ENCODE peak calls at places on chromosomes 16 and 17, in four cellular contexts. Q is uterus, A is heart left ventricle, R is fibroblast of pulmonary artery. H is an unnamed sample.

GRCh38 chr17:64063766-64064224 is 43.4 kb upstream of the ICAM2 start:
- DNase-seq in R (peak; percentile 67), A (peak; percentile 80), Q (peak; percentile 62), H (no peak)

GRCh38 chr16:57485091-57485915 is 990 bp downstream of the DOK4 start:
- DNase-seq in Q (no peak), R (no peak), A (no peak), H (no peak)

GRCh38 chr16:88769617-88770458 is 15.2 kb downstream of the PIEZO1 start:
- DNase-seq in Q (no peak), R (no peak), A (no peak), H (no peak)

GRCh38 chr16:17372383-17372782 is 98.4 kb downstream of the XYLT1 start:
- DNase-seq in R (no peak), A (no peak), Q (no peak), H (no peak)

GRCh38 chr16:31453255-31454204 is 5.8 kb upstream of the ARMC5 start:
- DNase-seq in R (peak; percentile 65), A (no peak), Q (no peak), H (no peak)

GRCh38 chr17:75475144-75475835 is 18.9 kb downstream of the TMEM94 start:
- DNase-seq in R (no peak), Q (no peak), A (no peak), H (no peak)

GRCh38 chr16:105521-105920 is 27.5 kb downstream of the MPG start:
- DNase-seq in R (no peak), A (no peak), Q (no peak), H (no peak)

GRCh38 chr17:27929990-27930389 is 36.8 kb upstream of the LYRM9 start:
- DNase-seq in R (peak; percentile 11), Q (no peak), A (no peak), H (no peak)

GRCh38 chr17:3400008-3400407 is 1.8 kb upstream of the OR1E1 start:
- DNase-seq in R (peak; percentile 1), Q (no peak), A (no peak), H (no peak)

GRCh38 chr16:21222495-21223337 is 10.8 kb upstream of the ANKS4B start:
- DNase-seq in Q (no peak), A (no peak), R (no peak), H (no peak)

GRCh38 chr16:86809458-86809955 is 231.2 kb downstream of the FOXL1 start:
- DNase-seq in A (no peak), Q (no peak), R (peak; percentile 41), H (no peak)

GRCh38 chr17:32927724-32928526 is at the start of gene TMEM98:
- DNase-seq in R (peak; percentile 21), Q (peak; percentile 34), A (no peak), H (no peak)

GRCh38 chr17:50947844-50948514 is 81.8 kb upstream of the TOB1 start:
- DNase-seq in R (no peak), Q (peak; percentile 44), A (peak; percentile 80), H (no peak)

GRCh38 chr17:28065706-28066105 is 23.2 kb downstream of the NLK start:
- DNase-seq in A (no peak), R (peak; percentile 74), Q (no peak), H (no peak)

GRCh38 chr16:25155553-25156460 is 44.3 kb downstream of the LCMT1 start:
- DNase-seq in R (no peak), A (no peak), Q (no peak), H (no peak)

GRCh38 chr16:15976929-15977637 is 27.7 kb downstream of the ABCC1 start:
- DNase-seq in R (peak; percentile 91), Q (no peak), A (no peak), H (no peak)

GRCh38 chr17:50272246-50272645 is 2.0 kb upstream of the TMEM92 start:
- DNase-seq in A (no peak), R (no peak), Q (peak; percentile 45), H (no peak)

GRCh38 chr16:80994451-80994850 is 12.2 kb downstream of the CMC2 start:
- DNase-seq in Q (no peak), R (peak; percentile 43), A (no peak), H (no peak)

GRCh38 chr16:54342966-54343365 is 56.4 kb upstream of the IRX3 start:
- DNase-seq in Q (no peak), A (no peak), R (no peak), H (no peak)

GRCh38 chr16:69417537-69418199 is 6.8 kb upstream of the CYB5B start:
- DNase-seq in Q (no peak), R (peak; percentile 64), A (no peak), H (no peak)

GRCh38 chr16:21064203-21064602 is 86.4 kb downstream of the DNAH3 start:
- DNase-seq in Q (no peak), R (no peak), A (no peak), H (no peak)

GRCh38 chr16:75250809-75251279 is 580 bp downstream of the BCAR1 start:
- DNase-seq in Q (peak; percentile 35), A (peak; percentile 72), R (no peak), H (no peak)

GRCh38 chr17:82914375-82914774 is 74.6 kb upstream of the ZNF750 start:
- DNase-seq in R (no peak), A (no peak), Q (no peak), H (no peak)
- TF ChIP-seq CTCF in R (peak; percentile 34), A (peak; percentile 26), Q (peak; percentile 24), H (peak; percentile 39)

GRCh38 chr17:69228576-69228975 is at the start of gene ABCA10:
- DNase-seq in A (no peak), Q (no peak), R (peak; percentile 13), H (no peak)

GRCh38 chr17:69222707-69223106 is 5.9 kb downstream of the ABCA10 start:
- DNase-seq in Q (no peak), R (no peak), A (no peak), H (no peak)

GRCh38 chr17:69230939-69231338 is 2.3 kb upstream of the ABCA10 start:
- DNase-seq in A (no peak), Q (no peak), R (no peak), H (no peak)

GRCh38 chr17:69223809-69224208 is 4.8 kb downstream of the ABCA10 start:
- DNase-seq in R (peak; percentile 81), A (no peak), Q (no peak), H (no peak)

DNA sequence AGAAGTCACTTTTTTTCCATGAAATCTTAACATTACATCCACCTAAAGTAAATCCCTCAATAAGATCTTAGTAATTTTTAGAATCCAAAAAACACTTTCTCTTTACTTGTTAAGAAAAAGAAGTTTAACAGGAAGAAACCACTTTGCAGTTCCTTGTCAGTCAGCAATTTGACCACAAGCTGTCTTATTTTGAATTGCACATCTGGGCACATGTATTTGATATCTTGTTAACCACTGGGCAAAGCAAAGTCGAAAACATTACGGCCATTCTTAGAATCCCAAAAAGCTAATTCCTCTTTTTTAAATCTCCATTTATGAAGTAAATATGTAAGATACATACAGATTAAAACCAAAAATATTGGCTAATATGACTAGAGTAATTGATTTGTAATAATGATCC is 1.1 kb downstream of the ABCA10 start:
- DNase-seq in A (no peak), Q (no peak), R (no peak), H (no peak)
- H3K4me3 ChIP-seq in A (no peak overlapping the region), Q (no peak overlapping the region), R (no peak overlapping the region), H (no peak overlapping the region)

DNA sequence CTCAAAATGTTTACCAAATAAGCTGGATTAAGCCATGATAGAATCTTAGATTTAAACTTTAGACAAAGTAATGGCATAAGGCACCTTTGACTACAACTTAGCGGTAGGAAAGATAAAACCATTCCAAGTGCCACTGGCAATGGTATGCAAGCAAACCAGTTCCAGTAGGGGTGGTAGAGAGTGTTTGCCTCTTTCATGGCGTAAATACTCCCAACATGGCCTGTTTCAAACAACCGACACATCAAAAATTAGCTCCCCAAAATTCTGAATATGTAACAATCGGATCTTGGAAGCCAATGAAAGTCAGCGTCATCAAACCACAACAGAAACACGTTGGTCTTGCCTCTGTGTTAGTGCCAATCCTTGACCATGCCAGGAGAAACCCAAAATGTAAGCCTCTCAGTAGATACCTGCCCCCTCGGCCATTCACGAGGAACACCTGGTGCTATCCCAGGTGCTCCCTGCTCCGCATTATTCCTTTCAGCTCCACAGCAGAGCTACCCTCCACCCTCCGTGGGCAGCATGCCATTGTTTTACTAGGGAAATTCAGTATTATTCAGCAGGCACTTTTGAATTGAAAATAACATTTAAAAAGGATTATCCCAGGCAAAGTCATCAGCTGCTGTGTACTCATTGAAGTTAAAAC is 307.8 kb upstream of the CDH11 start:
- DNase-seq in A (no peak), R (no peak), Q (no peak), H (no peak)
- TF ChIP-seq CTCF in A (no peak), R (no peak), Q (no peak), H (no peak)

DNA sequence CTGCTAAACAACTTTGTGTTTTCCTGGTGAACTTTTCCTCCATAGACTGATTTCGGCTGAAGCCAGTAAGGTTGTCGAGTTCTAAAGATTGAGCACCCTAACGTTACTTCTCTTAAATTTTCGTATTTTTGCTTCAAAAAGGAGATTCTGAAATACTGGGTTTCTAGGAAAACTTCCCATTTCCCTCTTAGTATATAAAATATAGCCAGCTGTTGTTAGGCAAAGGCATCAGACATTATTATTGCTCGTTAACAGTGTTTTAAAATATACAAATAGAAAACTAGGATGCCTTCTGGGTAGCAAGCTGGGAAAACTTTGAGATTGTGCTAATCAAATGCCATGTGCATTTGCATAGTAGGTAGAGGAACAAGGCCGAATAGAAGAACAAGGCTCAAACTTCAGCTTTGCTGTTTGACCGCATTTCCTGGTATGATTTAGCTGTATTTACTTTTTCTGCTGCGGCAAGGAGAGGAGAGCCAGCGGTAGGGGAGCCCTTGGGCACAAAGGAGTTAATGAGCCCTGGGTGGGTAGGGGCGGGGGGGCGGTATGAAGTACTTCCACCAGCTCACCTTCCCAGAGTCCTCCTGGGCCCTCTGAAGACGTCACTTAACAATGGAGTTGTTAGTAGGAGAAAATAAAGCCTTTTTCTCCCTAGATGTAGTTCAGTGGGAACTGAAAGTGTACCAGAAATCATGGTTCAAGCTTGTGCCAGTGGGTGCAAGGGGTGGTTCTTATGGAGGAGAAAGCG is 151.9 kb downstream of the MSI2 start:
- DNase-seq in Q (no peak), A (no peak), R (no peak), H (no peak)
- H3K4me3 ChIP-seq in Q (no peak overlapping the region), A (no peak overlapping the region), R (no peak overlapping the region), H (no peak overlapping the region)

GRCh38 chr17:30278032-30278431 is 13.7 kb downstream of the BLMH start:
- DNase-seq in R (peak; percentile 84), A (no peak), Q (no peak), H (no peak)
- TF ChIP-seq CTCF in R (peak; percentile 72), A (peak; percentile 58), Q (peak; percentile 33), H (no peak)

GRCh38 chr16:11333696-11334095 is 11.6 kb upstream of the RMI2 start:
- DNase-seq in A (peak; percentile 12), R (no peak), Q (peak; percentile 39), H (no peak)

GRCh38 chr16:11329891-11330290 is 15.4 kb upstream of the RMI2 start:
- DNase-seq in R (no peak), A (peak; percentile 2), Q (no peak), H (no peak)

GRCh38 chr16:11333010-11333409 is 12.2 kb upstream of the RMI2 start:
- DNase-seq in Q (no peak), A (peak; percentile 14), R (no peak), H (no peak)

GRCh38 chr16:11330526-11331237 is 14.6 kb upstream of the RMI2 start:
- DNase-seq in A (peak; percentile 1), Q (no peak), R (no peak), H (no peak)

DNA sequence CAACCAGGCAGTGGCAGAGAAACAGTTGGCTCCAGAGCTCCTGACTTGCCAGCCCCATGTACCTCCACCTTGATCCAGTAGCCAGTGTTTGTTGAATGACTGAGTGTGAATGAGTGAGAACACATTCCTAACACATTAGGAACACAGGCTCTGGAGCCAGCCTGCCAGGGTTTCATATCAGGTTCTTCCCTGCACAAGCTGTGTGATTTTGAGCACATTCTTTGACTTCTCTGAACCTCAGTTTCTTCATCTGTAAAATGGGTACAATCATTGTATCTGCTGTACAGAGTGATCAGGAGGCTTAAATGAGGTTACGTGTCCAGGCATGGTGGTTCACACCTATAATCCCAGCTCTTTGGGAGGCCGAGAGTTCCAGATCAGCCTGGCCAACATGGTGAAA is 13.3 kb upstream of the RMI2 start:
- DNase-seq in Q (no peak), R (no peak), A (peak; percentile 2), H (no peak)
- H3K4me3 ChIP-seq in Q (no peak overlapping the region), R (no peak overlapping the region), A (no peak overlapping the region), H (no peak overlapping the region)

H was measured in HFF-Myc.